ENCODE peak calls at places on chromosome X, in seven cellular contexts. L, F, Z, J, E, C and Y are unnamed samples.

GRCh38 chrX:128616933-128617332 is 564.7 kb upstream of the ACTRT1 start:
- DNase-seq in J (no peak), Z (no peak), C (no peak), L (no peak), F (no peak), E (no peak), Y (no peak)

GRCh38 chrX:154457491-154458115 is 478 bp upstream of the PLXNA3 start:
- DNase-seq in C (no peak), E (no peak), F (peak; percentile 54), Z (no peak), L (peak; percentile 76), J (no peak), Y (peak; percentile 59)

GRCh38 chrX:134659761-134660160 is 1.5 kb upstream of the PLAC1 start:
- DNase-seq in Z (no peak), F (no peak), E (no peak), J (no peak), L (no peak), C (no peak), Y (no peak)

GRCh38 chrX:123906557-123907316 is 46.9 kb downstream of the XIAP start:
- DNase-seq in C (no peak), E (no peak), L (no peak), Z (no peak), F (no peak), J (no peak), Y (no peak)

GRCh38 chrX:8873956-8874355 is 72.8 kb upstream of the FAM9A start:
- DNase-seq in C (no peak), F (no peak), J (no peak), L (no peak), Z (no peak), E (no peak), Y (no peak)

GRCh38 chrX:118974908-118975671 is 672 bp downstream of the LONRF3 start:
- DNase-seq in J (peak; percentile 66), E (no peak), L (peak; percentile 49), Z (no peak), F (peak; percentile 51), C (peak; percentile 63), Y (peak; percentile 57)

GRCh38 chrX:54479471-54480122 is 16.4 kb downstream of the FGD1 start:
- DNase-seq in J (no peak), E (no peak), Z (peak; percentile 65), L (no peak), C (no peak), F (no peak), Y (no peak)

GRCh38 chrX:66635360-66635759 is 3.5 kb downstream of the EDA2R start:
- DNase-seq in F (no peak), Z (no peak), L (no peak), E (no peak), C (no peak), J (no peak), Y (no peak)

GRCh38 chrX:11450354-11450753 is 157.1 kb downstream of the AMELX start:
- DNase-seq in J (no peak), L (no peak), F (no peak), E (no peak), C (no peak), Z (no peak), Y (no peak)

GRCh38 chrX:53481816-53482485 is 47.8 kb upstream of the HSD17B10 start:
- DNase-seq in F (no peak), E (peak; percentile 14), L (peak; percentile 72), C (peak; percentile 56), Z (peak; percentile 81), J (peak; percentile 54), Y (peak; percentile 6)

GRCh38 chrX:63743596-63743995 is 41.4 kb downstream of the ARHGEF9 start:
- DNase-seq in C (no peak), L (no peak), E (no peak), Z (no peak), F (no peak), J (no peak), Y (no peak)

GRCh38 chrX:9180623-9181022 is 146.7 kb upstream of the FAM9B start:
- DNase-seq in Z (peak; percentile 9), F (no peak), J (no peak), E (no peak), L (no peak), C (no peak), Y (no peak)

GRCh38 chrX:118802857-118803256 is 20.8 kb upstream of the ZCCHC12 start:
- DNase-seq in F (no peak), Z (no peak), E (no peak), J (no peak), C (no peak), L (no peak), Y (no peak)

GRCh38 chrX:276588-277171 is 4.5 kb upstream of the PLCXD1 start:
- DNase-seq in C (peak; percentile 65), E (no peak), J (no peak), Z (no peak), F (peak; percentile 52), L (no peak), Y (no peak)

GRCh38 chrX:7614616-7615015 is 228.4 kb upstream of the VCX start:
- DNase-seq in F (no peak), E (no peak), C (no peak), J (no peak), L (no peak), Z (no peak), Y (no peak)

GRCh38 chrX:4550018-4550417 is 836.6 kb upstream of the PRKX start:
- DNase-seq in C (no peak), J (no peak), E (peak; percentile 0), L (no peak), Z (no peak), F (no peak), Y (no peak)

GRCh38 chrX:53223955-53224859 is 800 bp downstream of the KDM5C start:
- DNase-seq in F (no peak), L (no peak), J (peak; percentile 78), C (no peak), Z (no peak), E (no peak), Y (peak; percentile 7)

GRCh38 chrX:2767631-2768455 is 16.0 kb downstream of the XG start:
- DNase-seq in F (peak; percentile 75), L (no peak), E (no peak), J (no peak), Z (peak; percentile 36), C (no peak), Y (no peak)

GRCh38 chrX:115038406-115038805 is 21.0 kb upstream of the IL13RA2 start:
- DNase-seq in L (no peak), J (no peak), Z (no peak), F (no peak), E (no peak), C (no peak), Y (no peak)

GRCh38 chrX:120517936-120518335 is 42.8 kb downstream of the CUL4B start:
- DNase-seq in C (no peak), E (no peak), F (no peak), L (no peak), Z (no peak), J (no peak), Y (no peak)

GRCh38 chrX:99095965-99096364 is 1314.1 kb downstream of the PCDH19 start:
- DNase-seq in Z (no peak), J (no peak), C (no peak), F (no peak), L (no peak), E (no peak), Y (no peak)

GRCh38 chrX:23434356-23434884 is 99.8 kb downstream of the PTCHD1 start:
- DNase-seq in C (peak; percentile 73), J (no peak), L (no peak), E (peak; percentile 60), F (peak; percentile 86), Z (no peak), Y (no peak)

GRCh38 chrX:75155830-75156525 is at the start of gene ABCB7:
- DNase-seq in J (peak; percentile 61), L (peak; percentile 78), E (peak; percentile 49), F (peak; percentile 55), C (peak; percentile 68), Z (peak; percentile 49), Y (peak; percentile 57)

GRCh38 chrX:20481632-20482031 is 214.9 kb upstream of the RPS6KA3 start:
- DNase-seq in E (no peak), J (no peak), L (no peak), Z (no peak), C (no peak), F (no peak), Y (no peak)